ENCODE peak calls at places on chromosomes 7 and 10, in four cellular contexts. C is A549, B is Peyer's patch, R is endothelial cell. K is an unnamed sample.

GRCh38 chr10:59830601-59831259 is 75.6 kb downstream of the CCDC6 start:
- DNase-seq in C (peak), B (no peak), R (peak), K (no peak)

GRCh38 chr10:86918022-86918471 is 39.4 kb downstream of the MMRN2 start:
- DNase-seq in C (no peak), B (no peak), R (no peak), K (no peak)

GRCh38 chr10:23499317-23499716 is 60.4 kb downstream of the OTUD1 start:
- DNase-seq in C (no peak), B (no peak), R (no peak), K (no peak)

GRCh38 chr7:66539948-66540375 is 88.7 kb upstream of the KCTD7 start:
- DNase-seq in C (no peak), B (no peak), R (no peak), K (no peak)

GRCh38 chr10:79070611-79071534 is 2.1 kb downstream of the ZMIZ1 start:
- DNase-seq in C (peak), B (no peak), R (peak), K (peak)

GRCh38 chr10:104795411-104795810 is 154.3 kb downstream of the SORCS3 start:
- DNase-seq in C (no peak), B (no peak), R (no peak), K (no peak)

GRCh38 chr7:134533288-134533771 is 6.0 kb downstream of the AKR1B10 start:
- DNase-seq in C (no peak), B (no peak), R (no peak), K (no peak)

GRCh38 chr10:85548038-85548437 is 818.6 kb downstream of the GRID1 start:
- DNase-seq in C (peak), B (no peak), R (peak), K (no peak)

GRCh38 chr10:78196964-78197363 is 163.3 kb downstream of the RPS24 start:
- DNase-seq in C (peak), B (no peak), R (no peak), K (no peak)

GRCh38 chr10:78933828-78934227 is 134.9 kb upstream of the ZMIZ1 start:
- DNase-seq in C (no peak), B (no peak), R (no peak), K (no peak)

GRCh38 chr7:24611130-24611529 is 37.9 kb downstream of the PALS2 start:
- DNase-seq in C (no peak), B (no peak), R (no peak), K (no peak)

GRCh38 chr10:79582096-79582495 is 21.9 kb upstream of the SFTPA2 start:
- DNase-seq in C (no peak), B (no peak), R (no peak), K (no peak)

GRCh38 chr7:85488406-85488805 is 301.6 kb upstream of the SEMA3D start:
- DNase-seq in C (no peak), B (no peak), R (no peak), K (no peak)

GRCh38 chr10:117541909-117542705 is 439 bp upstream of the EMX2 start:
- DNase-seq in C (peak), B (no peak), R (peak), K (peak)

GRCh38 chr7:55409474-55410225 is 44.5 kb downstream of the LANCL2 start:
- DNase-seq in C (no peak), B (no peak), R (no peak), K (no peak)

GRCh38 chr7:106111671-106112117 is 418 bp downstream of the SYPL1 start:
- DNase-seq in C (peak), B (no peak), R (no peak), K (no peak)

GRCh38 chr10:86520871-86521619 is 547 bp downstream of the WAPL start:
- DNase-seq in C (peak), B (peak), R (peak), K (peak)

GRCh38 chr7:19405546-19405945 is 260.3 kb upstream of the FERD3L start:
- DNase-seq in C (no peak), B (no peak), R (no peak), K (no peak)

GRCh38 chr10:114779803-114780609 is 41.6 kb upstream of the FHIP2A start:
- DNase-seq in C (peak), B (no peak), R (no peak), K (no peak)

GRCh38 chr10:22550732-22551131 is 163.6 kb downstream of the PIP4K2A start:
- DNase-seq in C (peak), B (peak), R (peak), K (no peak)

GRCh38 chr7:64045301-64046040 is at the start of gene ZNF727:
- DNase-seq in C (no peak), B (peak), R (no peak), K (no peak)

GRCh38 chr7:47407136-47407535 is 174.8 kb downstream of the TNS3 start:
- DNase-seq in C (no peak), B (no peak), R (no peak), K (peak)

GRCh38 chr10:5411941-5412276 is 448 bp upstream of the NET1 start:
- DNase-seq in C (no peak), B (no peak), R (no peak), K (no peak)

GRCh38 chr10:51257511-51258248 is 183.4 kb downstream of the PRKG1 start:
- DNase-seq in C (no peak), B (no peak), R (no peak), K (no peak)

GRCh38 chr7:89994483-89994882 is 159.8 kb upstream of the STEAP1 start:
- DNase-seq in C (no peak), B (no peak), R (no peak), K (no peak)

GRCh38 chr10:10599994-10600393 is 417.7 kb upstream of the CELF2 start:
- DNase-seq in C (no peak), B (no peak), R (no peak), K (no peak)

DNA sequence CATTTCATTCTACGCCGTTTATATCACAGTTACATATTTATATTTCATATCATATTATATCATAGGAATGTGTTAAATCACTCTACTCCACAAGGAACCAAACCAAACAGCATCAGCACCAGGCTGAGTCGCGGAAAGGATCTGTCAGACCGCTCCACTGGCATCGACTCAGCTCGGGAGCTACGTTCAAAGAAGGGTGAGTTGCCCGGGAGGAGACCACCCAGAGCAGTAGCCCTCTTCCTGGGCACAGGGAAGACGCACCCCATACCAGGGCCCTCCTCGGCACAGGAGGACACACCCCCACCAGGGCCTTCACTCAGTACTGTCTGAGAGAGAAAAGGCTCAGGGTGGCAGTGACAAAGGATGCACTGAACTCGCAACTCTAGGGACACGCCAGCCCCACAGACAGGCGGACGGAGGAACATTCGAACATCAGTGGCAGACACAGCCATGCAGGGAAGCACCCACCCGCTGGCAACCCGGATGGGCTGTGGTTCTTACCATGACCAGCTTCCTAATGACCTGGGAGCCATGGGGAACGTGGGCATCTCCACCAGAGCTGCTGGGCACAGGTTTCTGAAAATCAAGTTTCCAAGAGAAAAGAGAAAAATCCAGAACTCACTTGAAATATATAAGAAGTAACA is 28.7 kb downstream of the PITRM1 start:
- DNase-seq in C (no peak), B (no peak), R (no peak), K (no peak)
- TF ChIP-seq CTCF in C (no peak), B (no peak), R (no peak), K (no peak)

GRCh38 chr10:127872871-127873600 is 19.7 kb downstream of the CLRN3 start:
- DNase-seq in C (no peak), B (peak), R (peak), K (no peak)
- TF ChIP-seq CTCF in C (no peak), B (peak), R (no peak), K (no peak)

GRCh38 chr10:88693392-88694020 is 12.5 kb upstream of the LIPK start:
- DNase-seq in C (peak), B (no peak), R (no peak), K (no peak)
- TF ChIP-seq CTCF in C (peak), B (no peak), R (peak), K (no peak)

GRCh38 chr7:112383671-112384417 is 66.4 kb upstream of the IFRD1 start:
- DNase-seq in C (no peak), B (no peak), R (no peak), K (no peak)
- TF ChIP-seq CTCF in C (no peak), B (no peak), R (no peak), K (no peak)

GRCh38 chr10:84530724-84531325 is 202.4 kb downstream of the CCSER2 start:
- DNase-seq in C (no peak), B (no peak), R (no peak), K (no peak)

GRCh38 chr10:84531396-84531795 is 203.0 kb downstream of the CCSER2 start:
- DNase-seq in C (no peak), B (no peak), R (no peak), K (no peak)

GRCh38 chr10:84538036-84538435 is 209.6 kb downstream of the CCSER2 start:
- DNase-seq in C (no peak), B (no peak), R (no peak), K (no peak)

GRCh38 chr10:84537447-84537931 is 209.1 kb downstream of the CCSER2 start:
- DNase-seq in C (peak), B (peak), R (peak), K (no peak)

DNA sequence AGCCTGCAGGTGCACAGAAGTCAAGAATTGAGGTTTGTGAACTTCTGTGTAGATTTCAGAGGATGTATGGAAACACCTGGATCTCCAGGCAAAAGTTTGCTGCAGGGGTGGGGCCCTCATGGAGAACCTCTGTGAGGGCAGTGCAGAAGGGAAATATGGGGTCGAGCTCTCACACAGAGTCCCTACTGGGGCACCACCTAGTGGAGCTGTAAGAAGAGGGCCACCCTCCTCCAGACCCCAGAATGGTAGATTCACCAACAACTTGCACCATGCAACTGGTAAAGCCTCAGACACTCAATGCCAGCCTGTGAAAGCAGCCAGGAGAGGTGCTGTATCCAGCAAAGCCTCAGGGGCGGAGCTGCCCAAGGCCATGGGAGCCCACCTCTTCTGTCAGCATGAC is 205.8 kb downstream of the CCSER2 start:
- DNase-seq in C (no peak), B (no peak), R (no peak), K (no peak)
- TF ChIP-seq CTCF in C (peak), B (no peak), R (no peak), K (no peak)

GRCh38 chr7:130831817-130832481 is 97.9 kb upstream of the KLF14 start:
- DNase-seq in C (peak), B (no peak), R (peak), K (no peak)
- TF ChIP-seq CTCF in C (peak), B (peak), R (peak), K (peak)

DNA sequence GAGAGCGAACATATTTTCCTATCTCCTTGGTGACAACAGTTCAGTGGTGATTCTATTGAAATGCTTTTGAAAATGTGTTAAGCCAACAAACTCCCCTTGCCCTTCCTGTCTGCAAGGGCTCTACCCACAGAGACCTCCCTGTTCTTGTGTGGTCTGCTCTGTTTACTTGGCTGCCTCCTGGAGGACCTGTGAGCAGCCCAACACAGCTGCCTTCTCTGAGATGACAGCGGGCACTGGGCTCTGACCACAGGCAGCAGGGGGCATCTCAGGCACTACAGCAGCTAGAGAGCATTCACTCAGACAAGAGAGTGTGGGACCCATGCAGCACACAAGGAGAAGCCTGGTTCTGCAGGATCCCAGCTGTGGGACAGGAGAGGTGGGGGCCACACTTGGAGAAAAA is 416.3 kb downstream of the TCERG1L start:
- DNase-seq in C (no peak), B (no peak), R (no peak), K (no peak)
- TF ChIP-seq CTCF in C (no peak), B (no peak), R (no peak), K (no peak)

GRCh38 chr10:132047575-132048293 is 18.0 kb upstream of the JAKMIP3 start:
- DNase-seq in C (no peak), B (no peak), R (no peak), K (no peak)

GRCh38 chr10:132050191-132050590 is 15.6 kb upstream of the JAKMIP3 start:
- DNase-seq in C (no peak), B (no peak), R (no peak), K (no peak)

GRCh38 chr10:132044803-132045202 is 20.9 kb upstream of the JAKMIP3 start:
- DNase-seq in C (no peak), B (no peak), R (no peak), K (no peak)

GRCh38 chr10:132045324-132045723 is 20.4 kb upstream of the JAKMIP3 start:
- DNase-seq in C (no peak), B (no peak), R (no peak), K (no peak)

DNA sequence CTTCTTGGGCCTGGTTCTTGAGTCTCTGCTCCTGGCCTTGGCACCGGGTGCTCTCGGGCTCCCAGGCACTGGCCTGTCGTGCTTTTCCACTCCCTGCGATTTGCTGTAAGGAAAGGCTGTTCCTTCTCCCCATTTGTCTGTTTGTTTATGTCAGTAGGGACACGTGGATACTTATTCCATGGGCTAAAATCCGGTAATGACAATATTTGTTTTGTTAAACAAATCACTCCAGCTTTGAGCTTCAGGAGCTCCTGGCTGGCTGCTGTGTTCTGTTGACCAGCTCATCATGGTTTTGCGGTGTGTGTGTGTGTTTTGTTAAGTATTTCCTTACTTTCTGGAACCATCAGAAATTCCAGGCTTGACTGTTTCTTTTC is 17.5 kb upstream of the JAKMIP3 start:
- DNase-seq in C (peak), B (no peak), R (no peak), K (no peak)
- TF ChIP-seq CTCF in C (no peak), B (no peak), R (no peak), K (no peak)

GRCh38 chr10:97498841-97499560 is at the start of gene UBTD1:
- DNase-seq in C (peak), B (peak), R (peak), K (peak)
- TF ChIP-seq CTCF in C (no peak), B (no peak), R (no peak), K (no peak)

DNA sequence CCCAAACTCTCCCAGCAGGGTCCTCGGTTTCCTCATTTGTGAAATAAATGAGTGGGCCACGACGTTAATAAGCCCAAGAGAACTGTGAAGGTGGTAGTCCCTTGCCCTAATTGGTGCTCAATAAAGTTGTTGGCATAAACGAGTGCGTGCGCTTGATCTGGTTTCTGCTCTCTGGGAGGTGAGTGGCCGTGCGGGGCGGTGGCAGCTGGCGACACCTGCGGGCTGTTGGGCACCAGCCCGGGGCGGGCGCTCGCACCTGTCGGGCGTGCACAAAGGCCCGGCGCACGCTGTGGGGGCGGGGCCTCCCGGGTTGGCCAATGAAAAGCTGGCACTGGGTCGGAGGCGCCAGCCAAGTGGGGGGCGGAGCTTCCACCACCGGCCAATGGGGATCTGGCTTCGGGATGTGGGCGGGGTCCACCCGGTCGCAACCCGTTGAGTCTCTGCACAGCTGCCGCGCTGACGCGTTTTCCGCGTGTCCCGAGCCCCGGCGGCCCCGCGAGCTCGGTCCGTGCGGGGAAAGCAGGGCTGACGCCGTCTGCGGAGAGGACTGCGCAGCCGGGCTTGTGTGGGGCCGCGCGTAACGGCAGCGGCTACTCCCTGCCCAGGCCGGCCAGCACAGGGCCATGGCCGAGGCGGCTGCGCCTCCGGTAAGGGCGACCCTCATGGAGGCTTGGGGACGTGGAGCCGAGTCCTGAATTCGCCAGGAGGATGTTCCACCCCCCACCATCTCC is 23.0 kb downstream of the ZNF783 start:
- DNase-seq in C (peak), B (peak), R (peak), K (peak)
- TF ChIP-seq CTCF in C (no peak), B (peak), R (no peak), K (no peak)

K was measured in suprapubic skin.